ENCODE peak calls at places on chromosomes 5 and 9, in six cellular contexts. L is K562, J is HepG2, E is GM12878, O is HCT116, A is upper lobe of left lung. Y is an unnamed sample.

GRCh38 chr9:80134487-80134886 is 562.7 kb downstream of the TLE4 start:
- ATAC-seq in L (no peak), J (no peak), E (peak; percentile 89), O (no peak), A (no peak), Y (no peak)

GRCh38 chr5:33631139-33631538 is 190.4 kb downstream of the TARS1 start:
- ATAC-seq in L (no peak), J (no peak), E (no peak), O (no peak), A (no peak), Y (no peak)

GRCh38 chr5:119339965-119340364 is 15.9 kb upstream of the TNFAIP8 start:
- ATAC-seq in L (peak; percentile 21), J (no peak), E (peak; percentile 21), O (no peak), A (no peak), Y (no peak)

GRCh38 chr9:90860826-90861225 is 59.2 kb downstream of the SYK start:
- ATAC-seq in L (no peak), J (no peak), E (no peak), O (no peak), A (peak; percentile 80), Y (peak; percentile 50)

GRCh38 chr5:87277279-87277835 is 9.7 kb downstream of the RASA1 start:
- ATAC-seq in L (no peak), J (no peak), E (peak; percentile 6), O (no peak), A (no peak), Y (no peak)

GRCh38 chr9:5205071-5205470 is 19.6 kb upstream of the INSL6 start:
- ATAC-seq in L (no peak), J (no peak), E (peak; percentile 37), O (no peak), A (no peak), Y (no peak)

GRCh38 chr5:173801006-173801405 is 87.1 kb upstream of the CPEB4 start:
- ATAC-seq in L (no peak), J (no peak), E (no peak), O (no peak), A (no peak), Y (no peak)

GRCh38 chr5:140312067-140312790 is 9.3 kb upstream of the PFDN1 start:
- ATAC-seq in L (peak; percentile 18), J (no peak), E (no peak), O (peak; percentile 41), A (peak; percentile 75), Y (peak; percentile 81)

GRCh38 chr5:170345971-170346370 is 43.2 kb downstream of the KCNMB1 start:
- ATAC-seq in L (no peak), J (no peak), E (no peak), O (no peak), A (no peak), Y (no peak)

GRCh38 chr5:35828092-35828598 is 28.5 kb upstream of the IL7R start:
- ATAC-seq in L (no peak), J (no peak), E (no peak), O (no peak), A (no peak), Y (no peak)

GRCh38 chr5:91652678-91653077 is 269.6 kb upstream of the ARRDC3 start:
- ATAC-seq in L (no peak), J (no peak), E (no peak), O (no peak), A (no peak), Y (no peak)

GRCh38 chr5:153900703-153901395 is 137.9 kb downstream of the FAM114A2 start:
- ATAC-seq in L (no peak), J (no peak), E (no peak), O (no peak), A (peak; percentile 85), Y (peak; percentile 87)

GRCh38 chr5:143506881-143507552 is 103.5 kb upstream of the NR3C1 start:
- ATAC-seq in L (no peak), J (peak; percentile 98), E (no peak), O (peak; percentile 32), A (peak; percentile 83), Y (peak; percentile 92)

GRCh38 chr5:59724482-59725392 is 168.8 kb downstream of the PDE4D start:
- ATAC-seq in L (peak; percentile 51), J (peak; percentile 51), E (peak; percentile 91), O (peak; percentile 83), A (peak; percentile 53), Y (no peak)

GRCh38 chr5:109191153-109191558 is 218.6 kb downstream of the PJA2 start:
- ATAC-seq in L (peak; percentile 91), J (no peak), E (peak; percentile 91), O (peak; percentile 88), A (peak; percentile 66), Y (no peak)

GRCh38 chr5:93995126-93995621 is 253.8 kb upstream of the POU5F2 start:
- ATAC-seq in L (no peak), J (no peak), E (peak; percentile 88), O (no peak), A (no peak), Y (no peak)

GRCh38 chr5:6713274-6714181 is at the start of gene TENT4A:
- ATAC-seq in L (no peak), J (peak; percentile 26), E (no peak), O (peak; percentile 35), A (no peak), Y (peak; percentile 31)

GRCh38 chr5:66807743-66808142 is 211.6 kb downstream of the MAST4 start:
- ATAC-seq in L (no peak), J (peak; percentile 31), E (no peak), O (peak; percentile 52), A (peak; percentile 68), Y (no peak)

GRCh38 chr5:178250263-178250662 is 17.7 kb upstream of the PHYKPL start:
- ATAC-seq in L (no peak), J (no peak), E (peak; percentile 30), O (no peak), A (no peak), Y (no peak)

GRCh38 chr5:35926389-35927051 is 11.9 kb downstream of the CAPSL start:
- ATAC-seq in L (peak; percentile 90), J (peak; percentile 87), E (peak; percentile 78), O (peak; percentile 80), A (peak; percentile 79), Y (peak; percentile 54)

GRCh38 chr5:31449962-31450361 is 81.9 kb downstream of the DROSHA start:
- ATAC-seq in L (no peak), J (no peak), E (no peak), O (no peak), A (no peak), Y (no peak)

GRCh38 chr9:83920469-83920941 is 727 bp downstream of the KIF27 start:
- ATAC-seq in L (peak; percentile 56), J (peak; percentile 61), E (peak; percentile 50), O (peak; percentile 26), A (peak; percentile 46), Y (peak; percentile 17)

GRCh38 chr9:127763918-127764384 is 14.5 kb downstream of the SH2D3C start:
- ATAC-seq in L (peak; percentile 96), J (peak; percentile 83), E (peak; percentile 78), O (peak; percentile 80), A (peak; percentile 51), Y (peak; percentile 73)

GRCh38 chr5:150573867-150574817 is 66.2 kb downstream of the NDST1 start:
- ATAC-seq in L (peak; percentile 77), J (peak; percentile 80), E (peak; percentile 54), O (peak; percentile 85), A (no peak), Y (no peak)

GRCh38 chr5:1185652-1186350 is 15.6 kb upstream of the SLC6A19 start:
- ATAC-seq in L (peak; percentile 91), J (peak; percentile 50), E (no peak), O (no peak), A (no peak), Y (no peak)

GRCh38 chr9:20614602-20615216 is 7.6 kb downstream of the MLLT3 start:
- ATAC-seq in L (no peak), J (no peak), E (peak; percentile 7), O (no peak), A (no peak), Y (no peak)

DNA sequence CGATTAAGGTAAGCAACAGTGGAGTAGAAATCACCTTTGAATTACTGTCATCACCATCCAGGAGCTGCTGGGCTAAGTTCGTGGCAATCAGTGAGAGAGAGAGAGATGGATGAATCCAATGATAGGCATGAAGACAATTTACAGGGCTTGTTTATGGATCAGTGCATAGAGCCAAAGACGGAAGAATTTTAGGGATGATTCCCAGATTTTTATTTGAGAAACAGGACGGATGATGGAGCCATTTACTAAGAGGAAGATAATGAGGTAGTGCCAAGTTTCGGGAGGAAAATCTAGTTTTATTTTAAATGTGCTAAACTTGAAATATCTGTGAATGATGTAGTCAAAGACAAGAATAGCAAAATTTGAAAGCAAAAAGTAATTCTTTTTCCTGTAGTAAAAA is 394.2 kb upstream of the PAPPA start:
- ATAC-seq in L (no peak), J (no peak), E (no peak), O (no peak), A (no peak), Y (no peak)
- TF ChIP-seq POLR2A in L (no peak), J (no peak), E (no peak), O (no peak), A (no peak), Y (no peak)

GRCh38 chr9:124660341-124660801 is 110.7 kb downstream of the NR6A1 start:
- ATAC-seq in L (peak; percentile 5), J (no peak), E (peak; percentile 21), O (no peak), A (no peak), Y (no peak)

GRCh38 chr9:124657526-124657925 is 113.6 kb downstream of the NR6A1 start:
- ATAC-seq in L (no peak), J (no peak), E (no peak), O (no peak), A (no peak), Y (no peak)

GRCh38 chr9:124661184-124661755 is 109.8 kb downstream of the NR6A1 start:
- ATAC-seq in L (no peak), J (no peak), E (no peak), O (no peak), A (no peak), Y (no peak)

GRCh38 chr9:124658165-124659017 is 112.7 kb downstream of the NR6A1 start:
- ATAC-seq in L (peak; percentile 89), J (peak; percentile 73), E (peak; percentile 91), O (peak; percentile 97), A (peak; percentile 94), Y (peak; percentile 86)

GRCh38 chr9:124659099-124659659 is 111.9 kb downstream of the NR6A1 start:
- ATAC-seq in L (peak; percentile 89), J (peak; percentile 95), E (peak; percentile 82), O (peak; percentile 66), A (peak; percentile 92), Y (peak; percentile 81)
- TF ChIP-seq POLR2AphosphoS5 in L (peak; percentile 61), J (peak; percentile 71), E (peak; percentile 94), O (peak; percentile 42), A (peak; percentile 20), Y (no peak)

GRCh38 chr9:121277026-121277425 is 9.1 kb downstream of the GSN start:
- ATAC-seq in L (no peak), J (no peak), E (no peak), O (no peak), A (no peak), Y (no peak)
- H3K4me1 ChIP-seq in L (peaks cover 29% of the 10 kb centered on the region), J (peaks cover 41% of the 10 kb centered on the region), E (peaks cover 4% of the 10 kb centered on the region), O (peaks cover 49% of the 10 kb centered on the region), A (peaks cover 48% of the 10 kb centered on the region), Y (peaks cover 100% of the 10 kb centered on the region)

DNA sequence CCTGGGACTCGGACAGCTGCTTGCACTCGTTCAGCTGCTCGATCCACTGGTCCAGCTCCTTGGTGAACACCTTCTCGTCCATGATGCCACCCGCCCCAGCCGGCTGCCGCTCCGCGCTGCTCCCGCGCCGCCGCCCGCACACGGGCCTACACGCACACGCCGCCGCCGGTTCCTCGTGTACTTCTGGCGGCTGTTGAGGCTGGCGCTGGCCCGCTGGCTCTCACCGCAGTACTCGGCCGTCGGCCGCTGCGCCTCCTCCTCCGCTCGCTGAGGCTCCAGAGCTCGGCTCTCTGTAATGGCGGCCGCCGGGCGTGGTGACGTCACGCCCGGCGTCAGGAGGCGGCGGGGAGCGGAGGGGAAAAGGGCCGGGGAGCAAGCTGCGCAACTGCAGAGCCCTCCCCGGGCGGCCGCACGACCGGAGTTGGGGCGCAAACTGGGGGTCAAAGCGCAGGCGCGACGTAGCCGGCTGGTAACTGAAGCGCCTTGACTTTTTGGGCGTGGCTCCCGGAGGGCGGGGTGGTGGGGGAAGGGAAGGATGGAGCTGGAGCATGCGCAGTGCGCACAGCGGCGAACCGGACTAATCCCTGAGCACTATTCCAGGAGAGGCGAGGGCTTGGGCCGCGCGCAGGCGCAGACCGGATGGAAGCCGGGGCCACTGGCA is at the start of gene PPP2CA:
- ATAC-seq in L (peak; percentile 88), J (peak; percentile 90), E (peak; percentile 85), O (peak; percentile 87), A (peak; percentile 96), Y (peak; percentile 96)
- TF ChIP-seq POLR2A in L (peak; percentile 90), J (no peak), E (peak; percentile 89), O (peak; percentile 46), A (peak; percentile 62), Y (peak; percentile 81)

Y was measured in gastroesophageal sphincter.